ENCODE peak calls at places on chromosomes 6 and 20, in eight cellular contexts. S is adipocyte, H is Caco-2, C is ovary, P is tibial nerve, J is lung, R is H9, M is RWPE2. W is an unnamed sample. For H3K27me3, the result is how much of the 10 kb centered on the place peaks cover.

GRCh38 chr20:11027224-11027623 is 353.4 kb upstream of the JAG1 start:
- DNase-seq in S (no peak), H (no peak), C (no peak), P (no peak), J (no peak), R (no peak), M (no peak), W (no peak)

GRCh38 chr20:57698191-57698866 is 11.5 kb downstream of the PMEPA1 start:
- DNase-seq in S (peak), H (peak), C (no peak), P (no peak), J (no peak), R (no peak), M (peak), W (no peak)

GRCh38 chr6:77334093-77334492 is 129.2 kb downstream of the HTR1B start:
- DNase-seq in S (no peak), H (no peak), C (no peak), P (no peak), J (no peak), R (no peak), M (no peak), W (no peak)

GRCh38 chr6:32108727-32109113 is 418 bp downstream of the TNXB start:
- DNase-seq in S (no peak), H (no peak), C (no peak), P (no peak), J (no peak), R (no peak), M (no peak), W (no peak)

GRCh38 chr20:4047614-4048013 is 32.3 kb upstream of the RNF24 start:
- DNase-seq in S (no peak), H (no peak), C (no peak), P (no peak), J (no peak), R (no peak), M (no peak), W (no peak)

GRCh38 chr6:149895702-149896310 is 2.1 kb downstream of the RAET1E start:
- DNase-seq in S (peak), H (no peak), C (peak), P (peak), J (peak), R (no peak), M (no peak), W (peak)

GRCh38 chr6:144568241-144568640 is 283.1 kb downstream of the UTRN start:
- DNase-seq in S (no peak), H (no peak), C (no peak), P (no peak), J (no peak), R (no peak), M (no peak), W (no peak)

GRCh38 chr6:18528084-18528743 is 141.1 kb downstream of the RNF144B start:
- DNase-seq in S (peak), H (no peak), C (no peak), P (no peak), J (no peak), R (no peak), M (no peak), W (no peak)

GRCh38 chr6:15244605-15245360 is 1.1 kb upstream of the JARID2 start:
- DNase-seq in S (peak), H (peak), C (peak), P (peak), J (peak), R (peak), M (peak), W (peak)

DNA sequence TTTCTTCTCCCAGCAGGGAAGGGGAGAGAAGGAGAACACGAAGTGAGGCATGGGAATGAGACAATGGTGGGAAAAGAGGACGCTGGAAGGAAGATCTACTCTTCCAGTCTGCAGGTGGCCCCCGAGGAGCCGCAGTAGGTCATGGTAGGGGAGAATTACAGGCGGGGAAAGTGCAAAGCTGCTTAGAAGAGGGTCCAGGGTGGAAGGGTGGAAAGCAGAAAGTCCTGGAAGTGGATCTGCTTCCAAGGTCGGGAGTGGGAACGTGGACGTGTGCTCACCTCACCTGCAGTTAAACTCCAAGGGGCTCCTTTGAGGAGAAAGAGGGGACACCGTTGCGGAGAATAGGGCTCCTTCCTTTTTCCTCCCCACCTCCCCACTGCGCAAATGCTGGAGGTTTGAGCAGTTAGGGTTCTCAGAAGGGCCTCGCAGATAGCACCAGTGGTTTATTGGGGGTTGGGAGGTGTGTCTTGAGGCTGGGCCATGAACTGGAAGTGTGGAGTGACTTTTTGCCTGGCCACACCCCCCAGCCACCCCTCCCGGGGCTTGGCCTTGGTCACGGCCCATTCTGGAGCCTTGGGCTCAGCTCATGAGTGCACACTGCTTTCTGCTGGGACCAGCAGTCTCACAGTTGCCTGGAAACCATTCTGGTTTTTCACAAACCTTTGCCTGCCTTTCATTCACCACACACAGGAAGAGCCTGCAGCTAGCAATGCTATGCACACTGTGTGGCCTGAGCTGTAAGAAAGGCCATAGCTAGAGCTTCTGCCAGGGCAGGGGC is 100.4 kb upstream of the MLN start:
- DNase-seq in S (no peak), H (no peak), C (no peak), P (no peak), J (no peak), R (no peak), M (no peak), W (peak)
- H3K27me3 ChIP-seq in S (half or more), H (under half), C (under half), P (under half), J (under half), R (under half), M (under half), W (under half)

GRCh38 chr20:31966991-31967655 is 828 bp upstream of the XKR7 start:
- DNase-seq in S (no peak), H (no peak), C (no peak), P (no peak), J (no peak), R (no peak), M (no peak), W (no peak)
- H3K27me3 ChIP-seq in S (half or more), H (under half), C (under half), P (under half), J (under half), R (under half), M (half or more), W (under half)

GRCh38 chr6:401994-402640 is 10.6 kb downstream of the IRF4 start:
- DNase-seq in S (no peak), H (no peak), C (no peak), P (no peak), J (no peak), R (no peak), M (no peak), W (no peak)
- H3K27me3 ChIP-seq in S (under half), H (under half), C (under half), P (under half), J (under half), R (under half), M (half or more), W (under half)

GRCh38 chr6:75204222-75204958 is 1.5 kb downstream of the COL12A1 start:
- DNase-seq in S (peak), H (peak), C (peak), P (peak), J (peak), R (peak), M (peak), W (peak)

GRCh38 chr6:75204959-75205775 is 686 bp downstream of the COL12A1 start:
- DNase-seq in S (peak), H (peak), C (peak), P (peak), J (peak), R (peak), M (peak), W (no peak)

GRCh38 chr6:75205776-75206334 is at the start of gene COL12A1:
- DNase-seq in S (peak), H (peak), C (peak), P (peak), J (peak), R (peak), M (peak), W (peak)

GRCh38 chr6:75207211-75207984 is 1.5 kb upstream of the COL12A1 start:
- DNase-seq in S (no peak), H (no peak), C (peak), P (peak), J (no peak), R (peak), M (peak), W (peak)

GRCh38 chr6:75206338-75207210 is 721 bp upstream of the COL12A1 start:
- DNase-seq in S (peak), H (no peak), C (peak), P (peak), J (no peak), R (no peak), M (no peak), W (peak)
- H3K27me3 ChIP-seq in S (under half), H (under half), C (under half), P (under half), J (under half), R (half or more), M (under half), W (under half)

W was measured in right cardiac atrium.